ENCODE peak calls at places on chromosomes 11 and 22, in ten cellular contexts. One of them, this sample, is unnamed.

GRCh38 chr11:129699711-129700304 is 115.8 kb upstream of the TMEM45B start:
- DNase-seq in effector CD4-positive, alpha-beta T cell: no peak
- DNase-seq in stimulated activated CD8-positive, alpha-beta memory T cell treated with anti-CD3 and anti-CD28 coated beads, Interleukin-7, amount 100 ng/mL, for 1 hour: no peak
- DNase-seq in glutamatergic neuron: no peak
- DNase-seq in AG20443: peak; percentile 7
- DNase-seq in activated effector memory CD4-positive, alpha-beta T cell treated with anti-CD3 and anti-CD28 coated beads, Interleukin-2, amount 50 U/mL, for 16 hours: no peak
- DNase-seq in naive thymus-derived CD8-positive, alpha-beta T cell: no peak
- DNase-seq in globus pallidus: no peak
- DNase-seq in HAP-1: no peak
- DNase-seq in NCI-H1417: no peak
- DNase-seq in this sample: no peak

GRCh38 chr11:34395916-34396555 is 38.2 kb upstream of the ABTB2 start:
- DNase-seq in activated effector memory CD4-positive, alpha-beta T cell treated with anti-CD3 and anti-CD28 coated beads, Interleukin-2, amount 50 U/mL, for 16 hours: no peak
- DNase-seq in naive thymus-derived CD8-positive, alpha-beta T cell: no peak
- DNase-seq in HAP-1: peak; percentile 56
- DNase-seq in effector CD4-positive, alpha-beta T cell: no peak
- DNase-seq in globus pallidus: no peak
- DNase-seq in AG20443: peak; percentile 37
- DNase-seq in NCI-H1417: no peak
- DNase-seq in glutamatergic neuron: no peak
- DNase-seq in stimulated activated CD8-positive, alpha-beta memory T cell treated with anti-CD3 and anti-CD28 coated beads, Interleukin-7, amount 100 ng/mL, for 1 hour: no peak
- DNase-seq in this sample: peak; percentile 88

GRCh38 chr22:48628891-48629559 is 1198.6 kb downstream of the BRD1 start:
- DNase-seq in NCI-H1417: no peak
- DNase-seq in HAP-1: no peak
- DNase-seq in AG20443: no peak
- DNase-seq in naive thymus-derived CD8-positive, alpha-beta T cell: no peak
- DNase-seq in globus pallidus: no peak
- DNase-seq in effector CD4-positive, alpha-beta T cell: no peak
- DNase-seq in activated effector memory CD4-positive, alpha-beta T cell treated with anti-CD3 and anti-CD28 coated beads, Interleukin-2, amount 50 U/mL, for 16 hours: no peak
- DNase-seq in glutamatergic neuron: no peak
- DNase-seq in stimulated activated CD8-positive, alpha-beta memory T cell treated with anti-CD3 and anti-CD28 coated beads, Interleukin-7, amount 100 ng/mL, for 1 hour: no peak
- DNase-seq in this sample: no peak

GRCh38 chr11:61545341-61545740 is 35.5 kb downstream of the SYT7 start:
- DNase-seq in globus pallidus: no peak
- DNase-seq in AG20443: no peak
- DNase-seq in HAP-1: no peak
- DNase-seq in naive thymus-derived CD8-positive, alpha-beta T cell: no peak
- DNase-seq in stimulated activated CD8-positive, alpha-beta memory T cell treated with anti-CD3 and anti-CD28 coated beads, Interleukin-7, amount 100 ng/mL, for 1 hour: no peak
- DNase-seq in glutamatergic neuron: no peak
- DNase-seq in NCI-H1417: no peak
- DNase-seq in activated effector memory CD4-positive, alpha-beta T cell treated with anti-CD3 and anti-CD28 coated beads, Interleukin-2, amount 50 U/mL, for 16 hours: no peak
- DNase-seq in effector CD4-positive, alpha-beta T cell: no peak
- DNase-seq in this sample: no peak

GRCh38 chr11:12599408-12600143 is 74.6 kb upstream of the TEAD1 start:
- DNase-seq in effector CD4-positive, alpha-beta T cell: no peak
- DNase-seq in NCI-H1417: no peak
- DNase-seq in naive thymus-derived CD8-positive, alpha-beta T cell: peak; percentile 13
- DNase-seq in AG20443: peak; percentile 13
- DNase-seq in glutamatergic neuron: peak; percentile 66
- DNase-seq in activated effector memory CD4-positive, alpha-beta T cell treated with anti-CD3 and anti-CD28 coated beads, Interleukin-2, amount 50 U/mL, for 16 hours: peak; percentile 75
- DNase-seq in HAP-1: peak; percentile 81
- DNase-seq in stimulated activated CD8-positive, alpha-beta memory T cell treated with anti-CD3 and anti-CD28 coated beads, Interleukin-7, amount 100 ng/mL, for 1 hour: peak; percentile 1
- DNase-seq in globus pallidus: peak; percentile 5
- DNase-seq in this sample: peak; percentile 11

GRCh38 chr22:48359613-48359965 is 1468.1 kb downstream of the BRD1 start:
- DNase-seq in stimulated activated CD8-positive, alpha-beta memory T cell treated with anti-CD3 and anti-CD28 coated beads, Interleukin-7, amount 100 ng/mL, for 1 hour: no peak
- DNase-seq in globus pallidus: no peak
- DNase-seq in NCI-H1417: no peak
- DNase-seq in AG20443: no peak
- DNase-seq in naive thymus-derived CD8-positive, alpha-beta T cell: no peak
- DNase-seq in effector CD4-positive, alpha-beta T cell: no peak
- DNase-seq in glutamatergic neuron: no peak
- DNase-seq in activated effector memory CD4-positive, alpha-beta T cell treated with anti-CD3 and anti-CD28 coated beads, Interleukin-2, amount 50 U/mL, for 16 hours: no peak
- DNase-seq in HAP-1: no peak
- DNase-seq in this sample: no peak

GRCh38 chr11:1785749-1786261 is 22.1 kb upstream of the CTSD start:
- DNase-seq in naive thymus-derived CD8-positive, alpha-beta T cell: no peak
- DNase-seq in stimulated activated CD8-positive, alpha-beta memory T cell treated with anti-CD3 and anti-CD28 coated beads, Interleukin-7, amount 100 ng/mL, for 1 hour: no peak
- DNase-seq in globus pallidus: no peak
- DNase-seq in activated effector memory CD4-positive, alpha-beta T cell treated with anti-CD3 and anti-CD28 coated beads, Interleukin-2, amount 50 U/mL, for 16 hours: no peak
- DNase-seq in effector CD4-positive, alpha-beta T cell: no peak
- DNase-seq in HAP-1: no peak
- DNase-seq in glutamatergic neuron: peak; percentile 72
- DNase-seq in AG20443: no peak
- DNase-seq in NCI-H1417: no peak
- DNase-seq in this sample: no peak

GRCh38 chr11:11681536-11681935 is 59.7 kb upstream of the GALNT18 start:
- DNase-seq in stimulated activated CD8-positive, alpha-beta memory T cell treated with anti-CD3 and anti-CD28 coated beads, Interleukin-7, amount 100 ng/mL, for 1 hour: no peak
- DNase-seq in effector CD4-positive, alpha-beta T cell: no peak
- DNase-seq in globus pallidus: no peak
- DNase-seq in naive thymus-derived CD8-positive, alpha-beta T cell: no peak
- DNase-seq in HAP-1: no peak
- DNase-seq in NCI-H1417: no peak
- DNase-seq in glutamatergic neuron: no peak
- DNase-seq in activated effector memory CD4-positive, alpha-beta T cell treated with anti-CD3 and anti-CD28 coated beads, Interleukin-2, amount 50 U/mL, for 16 hours: no peak
- DNase-seq in AG20443: no peak
- DNase-seq in this sample: no peak

GRCh38 chr11:33777906-33778305 is 3.6 kb upstream of the FBXO3 start:
- DNase-seq in activated effector memory CD4-positive, alpha-beta T cell treated with anti-CD3 and anti-CD28 coated beads, Interleukin-2, amount 50 U/mL, for 16 hours: no peak
- DNase-seq in glutamatergic neuron: no peak
- DNase-seq in AG20443: no peak
- DNase-seq in NCI-H1417: no peak
- DNase-seq in stimulated activated CD8-positive, alpha-beta memory T cell treated with anti-CD3 and anti-CD28 coated beads, Interleukin-7, amount 100 ng/mL, for 1 hour: no peak
- DNase-seq in HAP-1: no peak
- DNase-seq in globus pallidus: no peak
- DNase-seq in effector CD4-positive, alpha-beta T cell: no peak
- DNase-seq in naive thymus-derived CD8-positive, alpha-beta T cell: no peak
- DNase-seq in this sample: no peak

GRCh38 chr11:122099345-122100045 is 16.5 kb downstream of the BLID start:
- DNase-seq in glutamatergic neuron: no peak
- DNase-seq in HAP-1: no peak
- DNase-seq in effector CD4-positive, alpha-beta T cell: no peak
- DNase-seq in globus pallidus: no peak
- DNase-seq in NCI-H1417: no peak
- DNase-seq in stimulated activated CD8-positive, alpha-beta memory T cell treated with anti-CD3 and anti-CD28 coated beads, Interleukin-7, amount 100 ng/mL, for 1 hour: no peak
- DNase-seq in activated effector memory CD4-positive, alpha-beta T cell treated with anti-CD3 and anti-CD28 coated beads, Interleukin-2, amount 50 U/mL, for 16 hours: no peak
- DNase-seq in naive thymus-derived CD8-positive, alpha-beta T cell: no peak
- DNase-seq in AG20443: no peak
- DNase-seq in this sample: no peak

GRCh38 chr11:64249563-64250405 is 1.5 kb upstream of the PLCB3 start:
- DNase-seq in stimulated activated CD8-positive, alpha-beta memory T cell treated with anti-CD3 and anti-CD28 coated beads, Interleukin-7, amount 100 ng/mL, for 1 hour: no peak
- DNase-seq in effector CD4-positive, alpha-beta T cell: no peak
- DNase-seq in HAP-1: no peak
- DNase-seq in activated effector memory CD4-positive, alpha-beta T cell treated with anti-CD3 and anti-CD28 coated beads, Interleukin-2, amount 50 U/mL, for 16 hours: no peak
- DNase-seq in naive thymus-derived CD8-positive, alpha-beta T cell: no peak
- DNase-seq in globus pallidus: no peak
- DNase-seq in AG20443: no peak
- DNase-seq in glutamatergic neuron: no peak
- DNase-seq in NCI-H1417: no peak
- DNase-seq in this sample: no peak

GRCh38 chr22:30265851-30266444 is 703 bp downstream of the OSM start:
- DNase-seq in stimulated activated CD8-positive, alpha-beta memory T cell treated with anti-CD3 and anti-CD28 coated beads, Interleukin-7, amount 100 ng/mL, for 1 hour: peak; percentile 72
- DNase-seq in activated effector memory CD4-positive, alpha-beta T cell treated with anti-CD3 and anti-CD28 coated beads, Interleukin-2, amount 50 U/mL, for 16 hours: peak; percentile 93
- DNase-seq in glutamatergic neuron: no peak
- DNase-seq in effector CD4-positive, alpha-beta T cell: peak; percentile 77
- DNase-seq in HAP-1: no peak
- DNase-seq in NCI-H1417: no peak
- DNase-seq in naive thymus-derived CD8-positive, alpha-beta T cell: peak; percentile 88
- DNase-seq in globus pallidus: no peak
- DNase-seq in AG20443: no peak
- DNase-seq in this sample: no peak

GRCh38 chr22:23077627-23078461 is 7.5 kb downstream of the GNAZ start:
- DNase-seq in AG20443: no peak
- DNase-seq in HAP-1: no peak
- DNase-seq in stimulated activated CD8-positive, alpha-beta memory T cell treated with anti-CD3 and anti-CD28 coated beads, Interleukin-7, amount 100 ng/mL, for 1 hour: no peak
- DNase-seq in naive thymus-derived CD8-positive, alpha-beta T cell: no peak
- DNase-seq in glutamatergic neuron: no peak
- DNase-seq in globus pallidus: no peak
- DNase-seq in effector CD4-positive, alpha-beta T cell: no peak
- DNase-seq in NCI-H1417: no peak
- DNase-seq in activated effector memory CD4-positive, alpha-beta T cell treated with anti-CD3 and anti-CD28 coated beads, Interleukin-2, amount 50 U/mL, for 16 hours: no peak
- DNase-seq in this sample: no peak

GRCh38 chr11:61173456-61173855 is 12.2 kb upstream of the VPS37C start:
- DNase-seq in NCI-H1417: no peak
- DNase-seq in glutamatergic neuron: no peak
- DNase-seq in HAP-1: no peak
- DNase-seq in naive thymus-derived CD8-positive, alpha-beta T cell: no peak
- DNase-seq in AG20443: peak; percentile 63
- DNase-seq in stimulated activated CD8-positive, alpha-beta memory T cell treated with anti-CD3 and anti-CD28 coated beads, Interleukin-7, amount 100 ng/mL, for 1 hour: no peak
- DNase-seq in globus pallidus: no peak
- DNase-seq in effector CD4-positive, alpha-beta T cell: no peak
- DNase-seq in activated effector memory CD4-positive, alpha-beta T cell treated with anti-CD3 and anti-CD28 coated beads, Interleukin-2, amount 50 U/mL, for 16 hours: no peak
- DNase-seq in this sample: no peak

GRCh38 chr22:44497904-44498242 is at the start of gene RTL6:
- DNase-seq in NCI-H1417: no peak
- DNase-seq in glutamatergic neuron: no peak
- DNase-seq in HAP-1: no peak
- DNase-seq in effector CD4-positive, alpha-beta T cell: no peak
- DNase-seq in naive thymus-derived CD8-positive, alpha-beta T cell: no peak
- DNase-seq in activated effector memory CD4-positive, alpha-beta T cell treated with anti-CD3 and anti-CD28 coated beads, Interleukin-2, amount 50 U/mL, for 16 hours: no peak
- DNase-seq in AG20443: no peak
- DNase-seq in globus pallidus: no peak
- DNase-seq in stimulated activated CD8-positive, alpha-beta memory T cell treated with anti-CD3 and anti-CD28 coated beads, Interleukin-7, amount 100 ng/mL, for 1 hour: no peak
- DNase-seq in this sample: no peak

GRCh38 chr11:74783241-74783871 is 34.7 kb downstream of the RNF169 start:
- DNase-seq in naive thymus-derived CD8-positive, alpha-beta T cell: peak; percentile 59
- DNase-seq in glutamatergic neuron: no peak
- DNase-seq in stimulated activated CD8-positive, alpha-beta memory T cell treated with anti-CD3 and anti-CD28 coated beads, Interleukin-7, amount 100 ng/mL, for 1 hour: no peak
- DNase-seq in AG20443: peak; percentile 63
- DNase-seq in HAP-1: no peak
- DNase-seq in activated effector memory CD4-positive, alpha-beta T cell treated with anti-CD3 and anti-CD28 coated beads, Interleukin-2, amount 50 U/mL, for 16 hours: no peak
- DNase-seq in NCI-H1417: no peak
- DNase-seq in effector CD4-positive, alpha-beta T cell: no peak
- DNase-seq in globus pallidus: peak; percentile 61
- DNase-seq in this sample: peak; percentile 50

This sample was measured in RWPE1.